ENCODE peak calls at places on chromosomes 16 and 17, in four cellular contexts. N is tibial artery, S is PC-9, E is body of pancreas. P is an unnamed sample. For H3K4me1, the result is how much of the 10 kb centered on the place peaks cover.

GRCh38 chr16:79618712-79619050 is 18.1 kb upstream of the MAF start:
- DNase-seq in N (no peak), S (no peak), E (no peak), P (no peak)

GRCh38 chr17:56540791-56541190 is 52.7 kb upstream of the NOG start:
- DNase-seq in N (no peak), S (no peak), E (no peak), P (no peak)

GRCh38 chr17:2215616-2216364 is 87.8 kb downstream of the SMG6 start:
- DNase-seq in N (peak), S (no peak), E (no peak), P (peak)

GRCh38 chr16:14399397-14400284 is 230.4 kb downstream of the PARN start:
- DNase-seq in N (peak), S (peak), E (no peak), P (peak)

GRCh38 chr16:16974192-16974591 is 496.6 kb downstream of the XYLT1 start:
- DNase-seq in N (no peak), S (no peak), E (no peak), P (no peak)

GRCh38 chr17:78748048-78748729 is 33.9 kb downstream of the CYTH1 start:
- DNase-seq in N (peak), S (no peak), E (peak), P (no peak)

GRCh38 chr17:37087683-37088082 is 138.9 kb downstream of the AATF start:
- DNase-seq in N (no peak), S (no peak), E (no peak), P (no peak)

GRCh38 chr16:27748868-27749546 is 199.1 kb downstream of the KATNIP start:
- DNase-seq in N (peak), S (peak), E (no peak), P (peak)

GRCh38 chr17:9817086-9817485 is 4.8 kb downstream of the GSG1L2 start:
- DNase-seq in N (no peak), S (no peak), E (peak), P (no peak)

GRCh38 chr16:82287948-82288347 is 117.9 kb upstream of the MPHOSPH6 start:
- DNase-seq in N (no peak), S (no peak), E (no peak), P (no peak)

GRCh38 chr17:63498621-63499195 is 21.8 kb downstream of the ACE start:
- DNase-seq in N (no peak), S (no peak), E (no peak), P (no peak)

GRCh38 chr16:21301168-21301894 is 23.2 kb upstream of the CRYM start:
- DNase-seq in N (peak), S (peak), E (peak), P (peak)

DNA sequence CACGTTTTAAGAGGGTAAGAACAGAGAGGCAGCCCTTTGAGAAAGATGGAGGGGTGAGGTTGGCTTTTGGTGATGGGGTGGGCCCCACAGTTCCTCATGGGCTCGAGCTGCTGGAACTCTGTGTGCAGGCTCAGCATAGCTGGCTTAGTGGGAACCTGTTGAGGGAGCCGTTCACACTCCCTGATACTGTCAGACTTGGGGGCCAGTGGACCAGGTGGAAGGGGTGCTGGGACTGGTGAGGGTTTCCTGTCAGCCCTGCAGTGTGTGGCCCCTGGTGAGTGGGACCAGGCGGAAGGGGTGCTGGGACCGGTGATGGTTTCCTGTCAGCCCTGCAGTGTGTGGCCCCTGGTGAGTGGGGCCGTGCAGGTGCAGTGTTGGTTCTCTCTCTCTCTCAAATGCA is 45.1 kb upstream of the ZNF750 start:
- DNase-seq in N (no peak), S (no peak), E (no peak), P (peak)
- H3K4me1 ChIP-seq in N (under half), S (under half), E (half or more), P (under half)

GRCh38 chr17:32223703-32224102 is 41.9 kb upstream of the RHBDL3 start:
- DNase-seq in N (no peak), S (no peak), E (no peak), P (no peak)

GRCh38 chr17:32222621-32223020 is 43.0 kb upstream of the RHBDL3 start:
- DNase-seq in N (no peak), S (no peak), E (no peak), P (no peak)

GRCh38 chr17:32227910-32228309 is 37.7 kb upstream of the RHBDL3 start:
- DNase-seq in N (no peak), S (no peak), E (no peak), P (no peak)

GRCh38 chr17:32226881-32227280 is 38.8 kb upstream of the RHBDL3 start:
- DNase-seq in N (no peak), S (no peak), E (no peak), P (no peak)
- TF ChIP-seq CTCF in N (no peak), S (no peak), E (no peak), P (no peak)

GRCh38 chr16:1420540-1421205 is at the start of gene UQCC4:
- DNase-seq in N (peak), S (peak), E (peak), P (peak)
- H3K4me1 ChIP-seq in N (under half), S (under half), E (under half), P (under half)

DNA sequence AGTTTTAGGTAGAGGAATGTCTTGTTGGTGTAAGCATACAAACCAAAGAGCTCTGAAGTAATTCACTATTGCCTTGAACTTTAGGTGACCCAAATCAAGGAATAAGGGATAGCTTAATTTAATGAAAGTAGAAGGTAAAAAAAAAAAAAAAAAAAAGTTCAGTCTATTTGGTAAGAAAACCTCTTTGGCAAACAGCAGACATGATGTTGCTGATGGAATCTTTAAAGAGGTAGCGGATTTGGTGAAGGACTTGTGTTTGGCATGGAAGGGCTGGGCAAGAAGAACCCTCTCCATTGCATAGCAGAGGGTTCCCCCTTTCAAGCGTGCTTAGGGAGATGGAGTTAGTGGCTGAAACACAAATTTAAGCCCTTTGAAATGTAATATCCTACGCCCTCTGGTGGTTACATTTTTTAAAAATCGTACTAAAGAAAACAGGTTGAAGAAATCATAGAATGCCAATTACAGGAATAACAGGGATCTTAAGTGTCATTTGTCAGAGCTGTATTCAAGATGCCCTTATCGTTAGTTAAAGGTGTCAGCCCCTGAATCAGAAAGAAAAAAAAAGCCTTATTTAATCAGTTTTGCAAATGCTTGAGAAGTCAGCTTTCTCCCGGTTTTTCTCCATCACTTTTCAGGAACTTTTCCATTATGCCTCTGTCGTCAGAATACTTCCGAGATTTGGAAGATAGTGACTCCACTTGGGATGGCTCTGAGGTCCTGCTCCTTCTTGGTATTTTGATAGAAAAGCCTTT is 383.1 kb downstream of the KCNJ2 start:
- DNase-seq in N (no peak), S (no peak), E (no peak), P (no peak)
- TF ChIP-seq CTCF in N (peak), S (peak), E (peak), P (peak)

DNA sequence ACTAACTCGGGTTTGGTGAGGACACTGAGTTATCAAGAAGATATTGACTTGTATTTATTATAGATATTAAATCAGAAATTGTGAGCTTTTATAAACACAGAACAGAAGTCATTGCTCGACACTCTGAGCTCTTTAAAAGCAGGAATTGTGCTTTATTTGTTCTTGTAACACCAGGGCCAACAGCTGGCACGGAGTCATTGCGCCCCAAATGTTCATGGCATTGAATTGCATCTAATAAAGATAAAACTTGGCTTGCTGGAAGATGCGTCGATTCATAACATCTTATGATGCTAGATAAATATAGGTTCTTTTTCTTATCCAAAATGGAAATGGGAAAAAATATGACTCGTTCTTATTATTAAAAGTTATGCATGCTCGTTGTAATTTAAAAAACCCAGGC is 11.8 kb upstream of the MLYCD start:
- DNase-seq in N (no peak), S (no peak), E (no peak), P (no peak)
- H3K4me1 ChIP-seq in N (under half), S (under half), E (under half), P (under half)

GRCh38 chr16:85239239-85239638 is 127.0 kb upstream of the CIBAR2 start:
- DNase-seq in N (no peak), S (no peak), E (no peak), P (no peak)

GRCh38 chr16:85237817-85238216 is 125.5 kb upstream of the CIBAR2 start:
- DNase-seq in N (no peak), S (no peak), E (no peak), P (no peak)

GRCh38 chr16:85235988-85236831 is 123.9 kb upstream of the CIBAR2 start:
- DNase-seq in N (peak), S (no peak), E (no peak), P (no peak)

GRCh38 chr16:85239871-85240270 is 127.6 kb upstream of the CIBAR2 start:
- DNase-seq in N (no peak), S (no peak), E (no peak), P (no peak)

DNA sequence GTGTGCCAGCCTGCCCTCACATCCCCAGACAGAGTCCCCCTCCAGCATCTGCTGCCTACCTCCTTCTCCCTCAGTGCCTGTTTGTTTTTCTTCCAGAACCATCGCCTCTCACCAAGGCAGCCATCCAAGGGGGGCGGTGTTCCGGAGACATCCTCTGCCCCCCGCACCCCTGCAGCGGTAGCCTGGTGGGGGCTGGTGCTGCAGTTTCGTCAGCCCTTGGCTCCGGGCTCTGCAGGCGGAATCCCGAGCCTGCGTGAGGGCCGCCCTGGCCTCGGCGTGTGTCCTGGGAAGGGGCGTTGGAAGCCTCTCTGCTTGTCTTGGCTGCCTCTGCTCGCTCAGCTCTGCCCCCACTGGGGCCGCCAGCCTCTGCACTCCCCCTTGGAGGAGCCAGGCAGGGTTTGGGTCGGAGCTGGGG is 126.0 kb upstream of the CIBAR2 start:
- DNase-seq in N (peak), S (no peak), E (no peak), P (no peak)
- TF ChIP-seq CTCF in N (peak), S (no peak), E (no peak), P (no peak)

DNA sequence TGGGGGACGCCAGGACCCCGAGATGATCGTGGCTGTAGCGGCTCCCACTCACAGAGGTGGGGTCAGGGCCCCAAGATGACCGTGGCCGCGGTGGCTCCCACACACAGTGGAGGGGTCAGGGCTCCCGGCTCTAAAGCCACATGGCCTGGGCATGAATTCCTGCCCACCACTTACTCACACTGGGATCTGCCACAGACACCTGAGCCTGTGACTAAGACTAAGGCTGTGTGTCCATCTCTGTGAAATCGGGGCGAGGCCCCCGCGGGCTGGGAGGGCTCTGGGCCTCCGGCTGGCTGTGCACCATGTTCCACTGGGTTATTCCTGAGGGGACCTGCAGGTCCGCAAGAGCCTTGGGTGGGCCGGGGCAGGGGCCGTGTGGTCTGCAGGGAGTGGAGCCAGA is 18.5 kb downstream of the ZFPM1 start:
- DNase-seq in N (no peak), S (no peak), E (no peak), P (no peak)
- H3K4me1 ChIP-seq in N (under half), S (under half), E (half or more), P (under half)

DNA sequence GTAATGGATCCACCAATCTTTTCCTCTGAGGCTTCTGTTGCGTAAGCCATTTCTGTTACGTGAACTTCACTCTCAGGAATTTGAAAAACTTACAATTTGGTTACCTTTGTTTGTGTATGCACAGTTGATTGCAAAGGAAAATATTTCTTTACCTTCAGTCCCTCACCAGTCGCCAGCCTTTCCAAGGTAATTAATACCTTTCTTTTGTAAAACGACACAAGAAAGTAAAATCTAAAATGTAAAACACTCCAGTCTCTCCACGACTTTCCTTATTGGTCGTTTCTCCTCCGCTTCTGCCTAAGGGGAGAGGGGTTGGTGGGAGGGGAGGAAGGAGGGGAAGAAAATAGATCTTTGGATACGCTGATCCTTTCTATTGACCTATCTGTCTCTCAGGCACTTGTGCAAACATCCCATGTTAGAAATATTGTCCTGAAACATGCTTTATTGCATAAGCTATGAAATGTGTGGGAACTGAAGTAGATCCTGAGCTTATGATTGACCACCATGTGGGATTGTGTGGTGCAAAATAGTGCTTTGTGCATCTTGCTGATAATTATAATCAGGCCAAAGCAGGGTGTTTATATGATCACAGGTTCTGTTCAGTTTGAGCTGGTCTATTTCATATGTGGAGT is 32.4 kb upstream of the EFCAB13 start:
- DNase-seq in N (no peak), S (peak), E (no peak), P (no peak)
- TF ChIP-seq CTCF in N (no peak), S (no peak), E (no peak), P (no peak)

GRCh38 chr17:45123076-45123770 is 9.1 kb downstream of the PLCD3 start:
- DNase-seq in N (no peak), S (no peak), E (no peak), P (no peak)

GRCh38 chr17:45127209-45127582 is 5.1 kb downstream of the PLCD3 start:
- DNase-seq in N (no peak), S (no peak), E (no peak), P (no peak)

GRCh38 chr17:45123930-45124796 is 8.2 kb downstream of the PLCD3 start:
- DNase-seq in N (peak), S (peak), E (no peak), P (peak)

GRCh38 chr17:45127583-45128300 is 4.6 kb downstream of the PLCD3 start:
- DNase-seq in N (peak), S (no peak), E (peak), P (peak)

DNA sequence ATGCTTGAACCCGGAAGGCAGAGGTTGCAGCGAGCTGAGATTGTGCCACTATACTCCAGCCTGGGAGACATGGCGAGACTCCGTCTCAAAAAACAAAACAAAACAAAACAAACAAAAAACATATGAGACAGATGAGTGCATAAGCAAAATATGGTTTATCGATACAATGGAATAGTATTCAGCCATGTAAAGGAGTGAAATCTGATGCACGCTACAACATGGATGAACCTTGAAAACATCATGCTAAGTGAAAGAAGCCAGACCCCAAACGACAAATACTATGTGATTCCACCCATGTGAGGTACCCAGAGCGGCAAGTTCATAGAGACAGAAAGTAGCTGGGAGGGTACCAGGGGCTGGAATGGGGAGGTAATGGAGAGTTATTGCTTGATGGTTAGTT is 6.8 kb downstream of the PLCD3 start:
- DNase-seq in N (no peak), S (no peak), E (no peak), P (no peak)
- H3K4me1 ChIP-seq in N (half or more), S (half or more), E (under half), P (half or more)

P was measured in heart left ventricle.